ENCODE peak calls at places on chromosomes 4 and X, in six cellular contexts. L is LNCaP clone FGC, Q is PC-3, R is GM10248, M is AG04449, V is A549. C is an unnamed sample.

GRCh38 chr4:186095406-186095805 is 9.1 kb upstream of the FAM149A start:
- DNase-seq in L (no peak), Q (no peak), R (no peak), M (no peak), V (no peak), C (no peak)

GRCh38 chr4:183935355-183936005 is 30.4 kb downstream of the STOX2 start:
- DNase-seq in L (no peak), Q (no peak), R (no peak), M (no peak), V (no peak), C (no peak)

GRCh38 chrX:153582896-153583295 is 16.0 kb downstream of the CCNQ start:
- DNase-seq in L (no peak), Q (no peak), R (peak), M (no peak), V (no peak), C (peak)

GRCh38 chr4:182748949-182749348 is 168.2 kb downstream of the DCTD start:
- DNase-seq in L (no peak), Q (peak), R (no peak), M (no peak), V (no peak), C (no peak)

GRCh38 chrX:151801980-151802379 is 67.4 kb downstream of the CNGA2 start:
- DNase-seq in L (peak), Q (no peak), R (no peak), M (no peak), V (peak), C (no peak)

GRCh38 chr4:54902261-54902660 is 223.1 kb downstream of the KDR start:
- DNase-seq in L (peak), Q (peak), R (no peak), M (peak), V (no peak), C (no peak)

GRCh38 chr4:108861339-108861738 is 98.5 kb upstream of the ETNPPL start:
- DNase-seq in L (peak), Q (peak), R (no peak), M (no peak), V (no peak), C (no peak)

GRCh38 chrX:40065291-40066046 is 32.3 kb downstream of the BCOR start:
- DNase-seq in L (no peak), Q (no peak), R (no peak), M (no peak), V (no peak), C (no peak)

GRCh38 chr4:498328-498919 is 532 bp downstream of the ZNF721 start:
- DNase-seq in L (no peak), Q (no peak), R (no peak), M (no peak), V (peak), C (no peak)

GRCh38 chrX:53287493-53288138 is 6.2 kb upstream of the IQSEC2 start:
- DNase-seq in L (no peak), Q (peak), R (no peak), M (no peak), V (no peak), C (no peak)

GRCh38 chrX:38804481-38805293 is 3.4 kb downstream of the MID1IP1 start:
- DNase-seq in L (no peak), Q (peak), R (peak), M (no peak), V (peak), C (peak)

GRCh38 chr4:4854649-4855292 is 4.7 kb upstream of the MSX1 start:
- DNase-seq in L (no peak), Q (no peak), R (no peak), M (no peak), V (no peak), C (no peak)

GRCh38 chrX:17435476-17435875 is 60.5 kb downstream of the NHS start:
- DNase-seq in L (no peak), Q (no peak), R (no peak), M (no peak), V (no peak), C (no peak)

DNA sequence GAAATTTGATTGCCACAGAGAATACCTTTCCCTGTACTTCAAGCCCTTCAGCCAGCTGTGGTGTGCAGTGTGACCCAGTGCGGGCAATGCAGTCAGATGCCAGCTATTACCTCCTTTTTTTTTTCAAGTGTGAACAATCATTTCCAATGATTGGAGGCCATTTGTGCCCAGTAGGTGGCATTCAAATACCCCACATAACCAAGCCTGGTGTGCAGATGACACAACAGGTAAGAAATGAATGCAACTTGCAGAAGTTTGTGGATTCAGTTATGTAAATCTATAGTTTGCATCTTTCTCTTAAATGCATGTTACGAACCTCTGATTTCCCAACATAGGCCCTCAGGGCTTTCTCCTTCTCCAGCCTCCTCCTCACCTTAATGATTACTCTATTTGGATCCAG is 98.0 kb downstream of the CLCN4 start:
- DNase-seq in L (peak), Q (peak), R (no peak), M (no peak), V (peak), C (no peak)
- TF ChIP-seq CTCF in L (peak), Q (peak), R (no peak), M (no peak), V (peak), C (no peak)

GRCh38 chr4:3145251-3145908 is 70.9 kb downstream of the HTT start:
- DNase-seq in L (no peak), Q (peak), R (no peak), M (no peak), V (no peak), C (no peak)
- TF ChIP-seq CTCF in L (peak), Q (peak), R (no peak), M (no peak), V (peak), C (no peak)

GRCh38 chr4:23881052-23881501 is 8.8 kb downstream of the PPARGC1A start:
- DNase-seq in L (no peak), Q (no peak), R (no peak), M (no peak), V (no peak), C (no peak)
- TF ChIP-seq CTCF in L (no peak), Q (no peak), R (no peak), M (no peak), V (no peak), C (no peak)

GRCh38 chr4:167014944-167015343 is 219.3 kb downstream of the SPOCK3 start:
- DNase-seq in L (no peak), Q (no peak), R (no peak), M (no peak), V (no peak), C (no peak)

GRCh38 chr4:167023359-167023925 is 210.9 kb downstream of the SPOCK3 start:
- DNase-seq in L (no peak), Q (no peak), R (no peak), M (no peak), V (no peak), C (no peak)

GRCh38 chr4:167025651-167026050 is 208.6 kb downstream of the SPOCK3 start:
- DNase-seq in L (no peak), Q (peak), R (no peak), M (no peak), V (peak), C (no peak)

GRCh38 chr4:167021545-167022155 is 212.6 kb downstream of the SPOCK3 start:
- DNase-seq in L (no peak), Q (peak), R (peak), M (no peak), V (peak), C (peak)

DNA sequence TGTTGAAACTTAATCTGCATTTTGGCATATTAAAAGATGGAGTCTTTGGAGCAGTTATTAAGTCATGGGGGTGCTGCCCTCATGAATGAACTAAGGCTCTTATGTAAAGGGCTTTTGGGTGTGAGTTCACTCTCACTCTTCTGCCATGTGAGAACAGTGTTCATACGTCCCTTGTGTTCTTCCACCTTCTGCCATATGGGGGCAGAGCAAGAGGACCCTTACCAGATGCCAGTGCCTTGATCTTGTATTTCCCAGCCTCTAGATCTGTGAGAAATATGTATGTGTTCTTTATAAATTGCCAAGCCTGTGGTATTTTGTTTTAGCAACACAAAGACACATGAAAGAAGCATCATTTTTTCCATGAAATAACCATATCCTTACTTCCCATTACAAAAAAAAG is 213.9 kb downstream of the SPOCK3 start:
- DNase-seq in L (no peak), Q (peak), R (no peak), M (no peak), V (peak), C (no peak)
- TF ChIP-seq CTCF in L (peak), Q (peak), R (no peak), M (peak), V (peak), C (peak)

GRCh38 chr4:165355900-165356300 is 22.9 kb upstream of the CPE start:
- DNase-seq in L (peak), Q (peak), R (no peak), M (no peak), V (peak), C (peak)
- TF ChIP-seq CTCF in L (peak), Q (peak), R (peak), M (peak), V (peak), C (peak)

GRCh38 chrX:44183329-44183728 is 160.1 kb downstream of the EFHC2 start:
- DNase-seq in L (peak), Q (peak), R (no peak), M (no peak), V (no peak), C (no peak)
- TF ChIP-seq CTCF in L (peak), Q (peak), R (no peak), M (no peak), V (no peak), C (no peak)

GRCh38 chr4:77715414-77716290 is 103.5 kb downstream of the CNOT6L start:
- DNase-seq in L (no peak), Q (no peak), R (no peak), M (no peak), V (no peak), C (no peak)

GRCh38 chr4:77712675-77713074 is 106.5 kb downstream of the CNOT6L start:
- DNase-seq in L (no peak), Q (no peak), R (no peak), M (no peak), V (no peak), C (no peak)

GRCh38 chr4:77713884-77714283 is 105.3 kb downstream of the CNOT6L start:
- DNase-seq in L (no peak), Q (no peak), R (no peak), M (no peak), V (no peak), C (no peak)

GRCh38 chr4:77711469-77711868 is 105.8 kb downstream of the CXCL13 start:
- DNase-seq in L (no peak), Q (no peak), R (no peak), M (no peak), V (no peak), C (no peak)

GRCh38 chr4:77714514-77714913 is 104.7 kb downstream of the CNOT6L start:
- DNase-seq in L (peak), Q (no peak), R (no peak), M (no peak), V (no peak), C (no peak)
- TF ChIP-seq CTCF in L (no peak), Q (no peak), R (no peak), M (no peak), V (no peak), C (no peak)

C was measured in GM20000.